ENCODE peak calls at places on chromosomes 7 and 10, in seven cellular contexts. H is psoas muscle, Y is AG09309, F is SK-N-SH, S is breast epithelium, G is bronchial epithelial cell, N is stomach. E is an unnamed sample.
A peak's percentile ranks its signal among the peaks of the same experiment; 100 is the strongest.

GRCh38 chr10:129768437-129769355 is 195.4 kb downstream of the EBF3 start:
- DNase-seq in H (no peak), Y (no peak), F (no peak), S (no peak), G (no peak), N (peak; percentile 22), E (no peak)

GRCh38 chr7:46391215-46391614 is 470.1 kb upstream of the IGFBP3 start:
- DNase-seq in H (no peak), Y (peak; percentile 5), F (no peak), S (no peak), G (no peak), N (no peak), E (no peak)

GRCh38 chr7:130288829-130289228 is 4.1 kb upstream of the CPA4 start:
- DNase-seq in H (no peak), Y (no peak), F (no peak), S (no peak), G (no peak), N (no peak), E (no peak)

GRCh38 chr10:99524736-99525380 is 7.9 kb upstream of the NKX2-3 start:
- DNase-seq in H (no peak), Y (no peak), F (no peak), S (no peak), G (no peak), N (no peak), E (no peak)

GRCh38 chr7:49479421-49479820 is 294.0 kb upstream of the VWC2 start:
- DNase-seq in H (no peak), Y (no peak), F (no peak), S (no peak), G (no peak), N (no peak), E (no peak)

GRCh38 chr10:79022565-79023488 is 45.9 kb upstream of the ZMIZ1 start:
- DNase-seq in H (peak; percentile 87), Y (no peak), F (peak; percentile 70), S (no peak), G (no peak), N (no peak), E (no peak)

GRCh38 chr10:101940916-101941315 is 97.3 kb upstream of the KCNIP2 start:
- DNase-seq in H (no peak), Y (no peak), F (no peak), S (no peak), G (peak; percentile 76), N (no peak), E (no peak)

GRCh38 chr10:108544500-108545120 is 1378.7 kb downstream of the XPNPEP1 start:
- DNase-seq in H (peak; percentile 54), Y (no peak), F (peak; percentile 39), S (peak; percentile 58), G (peak; percentile 52), N (peak; percentile 79), E (no peak)

GRCh38 chr10:15245530-15245929 is 77.0 kb upstream of the NMT2 start:
- DNase-seq in H (no peak), Y (no peak), F (peak; percentile 47), S (no peak), G (no peak), N (no peak), E (no peak)

GRCh38 chr7:17996040-17996439 is 31.6 kb downstream of the PRPS1L1 start:
- DNase-seq in H (no peak), Y (no peak), F (no peak), S (no peak), G (no peak), N (no peak), E (no peak)

GRCh38 chr7:80370587-80370986 is 141.3 kb downstream of the GNAT3 start:
- DNase-seq in H (no peak), Y (no peak), F (no peak), S (no peak), G (no peak), N (no peak), E (no peak)

GRCh38 chr7:116671681-116672595 is at the start of gene MET:
- DNase-seq in H (peak; percentile 91), Y (no peak), F (peak; percentile 73), S (peak; percentile 73), G (peak; percentile 86), N (peak; percentile 84), E (no peak)

GRCh38 chr10:69662901-69663300 is 32.9 kb downstream of the FAM241B start:
- DNase-seq in H (no peak), Y (no peak), F (peak; percentile 47), S (no peak), G (no peak), N (no peak), E (no peak)

GRCh38 chr7:27175626-27176342 is 1.7 kb upstream of the HOXA10 start:
- DNase-seq in H (peak; percentile 54), Y (no peak), F (peak; percentile 56), S (peak; percentile 49), G (no peak), N (no peak), E (no peak)

GRCh38 chr10:77291596-77292505 is 345.8 kb downstream of the KCNMA1 start:
- DNase-seq in H (no peak), Y (no peak), F (no peak), S (no peak), G (peak; percentile 30), N (no peak), E (no peak)

GRCh38 chr10:29063806-29064644 is 224.8 kb upstream of the LYZL1 start:
- DNase-seq in H (no peak), Y (peak; percentile 3), F (no peak), S (no peak), G (peak; percentile 26), N (no peak), E (no peak)

GRCh38 chr7:55022618-55022985 is 3.8 kb downstream of the EGFR start:
- DNase-seq in H (no peak), Y (no peak), F (no peak), S (no peak), G (no peak), N (no peak), E (no peak)

GRCh38 chr7:55021053-55021452 is 2.2 kb downstream of the EGFR start:
- DNase-seq in H (no peak), Y (no peak), F (no peak), S (no peak), G (no peak), N (no peak), E (no peak)

GRCh38 chr7:55019691-55020480 is 1.1 kb downstream of the EGFR start:
- DNase-seq in H (peak; percentile 69), Y (no peak), F (peak; percentile 75), S (no peak), G (no peak), N (peak; percentile 51), E (no peak)

GRCh38 chr7:55020481-55020871 is 1.7 kb downstream of the EGFR start:
- DNase-seq in H (peak; percentile 80), Y (no peak), F (no peak), S (no peak), G (peak; percentile 93), N (no peak), E (no peak)

DNA sequence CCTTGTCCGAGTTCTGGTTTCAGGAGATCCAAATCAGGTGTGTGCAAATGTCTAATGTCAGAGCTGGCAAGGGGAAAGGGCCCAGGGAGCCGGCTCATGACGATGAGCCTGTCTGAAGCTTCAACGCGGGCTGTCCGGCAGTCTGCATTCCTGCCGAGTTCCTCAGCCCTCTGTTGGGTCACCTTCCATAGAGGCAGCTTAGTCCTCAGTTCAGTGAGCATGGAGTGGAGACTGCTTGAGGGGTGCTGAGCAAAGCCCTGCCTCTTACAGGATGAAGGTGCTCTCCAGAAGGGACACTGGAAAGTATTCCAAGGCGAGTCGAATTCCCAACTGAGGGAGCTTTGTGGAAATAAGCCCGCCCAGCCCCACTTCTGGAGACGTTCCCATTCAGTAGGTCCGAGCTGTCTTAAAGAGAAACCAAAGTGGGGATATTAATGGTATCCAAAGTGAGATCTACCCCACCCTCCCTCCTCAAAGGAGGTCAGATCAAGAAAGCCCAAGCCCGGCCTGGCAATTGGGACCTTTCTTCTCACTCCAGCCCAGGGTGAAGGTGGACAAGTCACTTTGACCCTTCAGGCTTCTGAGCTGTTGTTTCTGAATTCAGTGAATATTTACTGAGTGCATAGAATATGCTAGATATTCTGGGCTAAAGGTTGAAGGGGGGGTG is 3.3 kb downstream of the EGFR start:
- DNase-seq in H (no peak), Y (no peak), F (no peak), S (no peak), G (peak; percentile 53), N (no peak), E (no peak)
- H3K4me3 ChIP-seq in H (peak overlapping the region; percentile 90), Y (peak overlapping the region; percentile 9), F (peak overlapping the region; percentile 83), S (peak overlapping the region; percentile 97), G (peak overlapping the region; percentile 75), N (peak overlapping the region; percentile 28), E (no peak overlapping the region)

GRCh38 chr7:28346972-28347371 is 65.3 kb upstream of the CREB5 start:
- DNase-seq in H (no peak), Y (peak; percentile 14), F (no peak), S (no peak), G (no peak), N (no peak), E (no peak)

GRCh38 chr7:28346256-28346655 is 66.1 kb upstream of the CREB5 start:
- DNase-seq in H (no peak), Y (no peak), F (no peak), S (no peak), G (no peak), N (no peak), E (no peak)

GRCh38 chr7:28348631-28349030 is 63.7 kb upstream of the CREB5 start:
- DNase-seq in H (no peak), Y (no peak), F (no peak), S (no peak), G (no peak), N (peak; percentile 50), E (no peak)

GRCh38 chr7:28347964-28348363 is 64.4 kb upstream of the CREB5 start:
- DNase-seq in H (no peak), Y (peak; percentile 34), F (no peak), S (no peak), G (no peak), N (no peak), E (no peak)

DNA sequence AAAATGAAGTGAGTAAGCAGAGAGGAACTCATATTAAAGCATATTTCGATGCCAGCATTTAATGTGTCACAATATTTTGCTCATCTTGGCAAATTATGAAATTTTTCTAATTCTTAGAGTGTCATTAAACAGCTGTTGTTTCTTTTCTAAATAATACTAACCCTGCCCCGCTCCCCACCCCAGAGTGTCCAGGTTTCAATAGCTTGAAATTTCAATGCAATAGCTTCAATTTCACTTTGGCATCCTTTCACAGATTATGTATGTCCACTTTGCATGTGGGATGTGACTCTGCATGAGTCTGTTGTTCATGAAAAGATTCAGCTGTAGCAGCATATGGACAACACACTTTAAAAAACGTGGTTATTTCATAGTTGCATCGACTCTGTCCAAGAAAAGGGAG is 64.9 kb upstream of the CREB5 start:
- DNase-seq in H (no peak), Y (peak; percentile 27), F (no peak), S (no peak), G (no peak), N (no peak), E (no peak)
- H3K4me3 ChIP-seq in H (no peak overlapping the region), Y (no peak overlapping the region), F (no peak overlapping the region), S (no peak overlapping the region), G (no peak overlapping the region), N (no peak overlapping the region), E (no peak overlapping the region)

GRCh38 chr10:121365566-121365965 is 232.7 kb downstream of the FGFR2 start:
- DNase-seq in H (no peak), Y (no peak), F (no peak), S (no peak), G (no peak), N (no peak), E (no peak)
- H3K4me3 ChIP-seq in H (no peak overlapping the region), Y (no peak overlapping the region), F (no peak overlapping the region), S (no peak overlapping the region), G (no peak overlapping the region), N (no peak overlapping the region), E (no peak overlapping the region)

GRCh38 chr7:73423519-73424485 is 9.8 kb upstream of the FZD9 start:
- DNase-seq in H (no peak), Y (no peak), F (no peak), S (no peak), G (no peak), N (no peak), E (no peak)
- H3K4me3 ChIP-seq in H (peak overlapping the region; percentile 44), Y (no peak overlapping the region), F (no peak overlapping the region), S (peak overlapping the region; percentile 63), G (no peak overlapping the region), N (peak overlapping the region; percentile 37), E (no peak overlapping the region)